ENCODE peak calls at places on chromosomes 13 and 19, in six cellular contexts. One of them, this sample, is unnamed.

GRCh38 chr13:72820156-72820897 is 38.4 kb downstream of the PIBF1 start:
- DNase-seq in ovary: no peak
- DNase-seq in heart right ventricle: no peak
- DNase-seq in lower lobe of right lung: no peak
- DNase-seq in colonic mucosa: no peak
- DNase-seq in astrocyte: peak; percentile 92
- DNase-seq in this sample: no peak

GRCh38 chr13:47794963-47795362 is 206.1 kb downstream of the SUCLA2 start:
- DNase-seq in heart right ventricle: no peak
- DNase-seq in ovary: no peak
- DNase-seq in lower lobe of right lung: no peak
- DNase-seq in astrocyte: no peak
- DNase-seq in colonic mucosa: no peak
- DNase-seq in this sample: no peak

GRCh38 chr13:84686973-84687372 is 804.7 kb upstream of the SLITRK1 start:
- DNase-seq in ovary: no peak
- DNase-seq in heart right ventricle: no peak
- DNase-seq in astrocyte: no peak
- DNase-seq in colonic mucosa: no peak
- DNase-seq in lower lobe of right lung: no peak
- DNase-seq in this sample: no peak

GRCh38 chr13:24119593-24120508 is 40.7 kb upstream of the SPATA13 start:
- DNase-seq in colonic mucosa: no peak
- DNase-seq in ovary: peak; percentile 58
- DNase-seq in astrocyte: peak; percentile 73
- DNase-seq in heart right ventricle: no peak
- DNase-seq in lower lobe of right lung: no peak
- DNase-seq in this sample: no peak

GRCh38 chr13:80239116-80239515 is 101.8 kb downstream of the SPRY2 start:
- DNase-seq in lower lobe of right lung: no peak
- DNase-seq in colonic mucosa: no peak
- DNase-seq in heart right ventricle: no peak
- DNase-seq in astrocyte: no peak
- DNase-seq in ovary: no peak
- DNase-seq in this sample: no peak

GRCh38 chr19:46218160-46218559 is 11.4 kb upstream of the IGFL1 start:
- DNase-seq in heart right ventricle: no peak
- DNase-seq in ovary: no peak
- DNase-seq in lower lobe of right lung: no peak
- DNase-seq in astrocyte: peak; percentile 25
- DNase-seq in colonic mucosa: peak; percentile 24
- DNase-seq in this sample: no peak

GRCh38 chr19:12668937-12669271 is 2.3 kb downstream of the WDR83 start:
- DNase-seq in lower lobe of right lung: peak; percentile 76
- DNase-seq in ovary: no peak
- DNase-seq in heart right ventricle: peak; percentile 45
- DNase-seq in colonic mucosa: peak; percentile 57
- DNase-seq in astrocyte: peak; percentile 54
- DNase-seq in this sample: no peak

GRCh38 chr19:33785795-33786194 is 10.9 kb upstream of the KCTD15 start:
- DNase-seq in colonic mucosa: no peak
- DNase-seq in heart right ventricle: no peak
- DNase-seq in astrocyte: peak; percentile 86
- DNase-seq in ovary: no peak
- DNase-seq in lower lobe of right lung: no peak
- DNase-seq in this sample: no peak

GRCh38 chr19:39765091-39766076 is 13.3 kb upstream of the LEUTX start:
- DNase-seq in lower lobe of right lung: peak; percentile 43
- DNase-seq in astrocyte: peak; percentile 16
- DNase-seq in heart right ventricle: peak; percentile 22
- DNase-seq in ovary: no peak
- DNase-seq in colonic mucosa: peak; percentile 44
- DNase-seq in this sample: no peak

GRCh38 chr19:33157906-33158305 is 26.0 kb downstream of the WDR88 start:
- DNase-seq in ovary: no peak
- DNase-seq in heart right ventricle: no peak
- DNase-seq in colonic mucosa: no peak
- DNase-seq in astrocyte: no peak
- DNase-seq in lower lobe of right lung: no peak
- DNase-seq in this sample: no peak

GRCh38 chr13:34935841-34936240 is 6.2 kb upstream of the NBEA start:
- DNase-seq in colonic mucosa: no peak
- DNase-seq in ovary: no peak
- DNase-seq in heart right ventricle: no peak
- DNase-seq in astrocyte: no peak
- DNase-seq in lower lobe of right lung: no peak
- DNase-seq in this sample: no peak

GRCh38 chr19:40626918-40627317 is 25.7 kb downstream of the LTBP4 start:
- DNase-seq in ovary: no peak
- DNase-seq in astrocyte: no peak
- DNase-seq in colonic mucosa: no peak
- DNase-seq in lower lobe of right lung: no peak
- DNase-seq in heart right ventricle: no peak
- DNase-seq in this sample: no peak

GRCh38 chr19:45780146-45780447 is 2.2 kb downstream of the DMPK start:
- DNase-seq in ovary: no peak
- DNase-seq in colonic mucosa: no peak
- DNase-seq in heart right ventricle: no peak
- DNase-seq in astrocyte: no peak
- DNase-seq in lower lobe of right lung: no peak
- DNase-seq in this sample: no peak

GRCh38 chr19:45473366-45474190 is 5.8 kb downstream of the FOSB start:
- DNase-seq in colonic mucosa: no peak
- DNase-seq in heart right ventricle: no peak
- DNase-seq in astrocyte: no peak
- DNase-seq in lower lobe of right lung: no peak
- DNase-seq in ovary: no peak
- DNase-seq in this sample: no peak

GRCh38 chr13:62014299-62014698 is 598.6 kb upstream of the PCDH20 start:
- DNase-seq in astrocyte: no peak
- DNase-seq in colonic mucosa: no peak
- DNase-seq in ovary: no peak
- DNase-seq in heart right ventricle: no peak
- DNase-seq in lower lobe of right lung: no peak
- DNase-seq in this sample: no peak
- TF ChIP-seq CTCF in astrocyte: peak; percentile 21
- TF ChIP-seq CTCF in colonic mucosa: no peak
- TF ChIP-seq CTCF in ovary: no peak
- TF ChIP-seq CTCF in heart right ventricle: peak; percentile 21
- TF ChIP-seq CTCF in lower lobe of right lung: no peak
- TF ChIP-seq CTCF in this sample: no peak

GRCh38 chr13:97934590-97934989 is 18.9 kb upstream of the IPO5 start:
- DNase-seq in ovary: no peak
- DNase-seq in heart right ventricle: peak; percentile 6
- DNase-seq in astrocyte: peak; percentile 42
- DNase-seq in lower lobe of right lung: no peak
- DNase-seq in colonic mucosa: no peak
- DNase-seq in this sample: no peak

GRCh38 chr13:97938701-97939475 is 14.6 kb upstream of the IPO5 start:
- DNase-seq in ovary: no peak
- DNase-seq in heart right ventricle: no peak
- DNase-seq in colonic mucosa: no peak
- DNase-seq in lower lobe of right lung: no peak
- DNase-seq in astrocyte: no peak
- DNase-seq in this sample: no peak

GRCh38 chr13:97933736-97934135 is 19.7 kb upstream of the IPO5 start:
- DNase-seq in lower lobe of right lung: no peak
- DNase-seq in ovary: no peak
- DNase-seq in heart right ventricle: no peak
- DNase-seq in astrocyte: no peak
- DNase-seq in colonic mucosa: no peak
- DNase-seq in this sample: no peak

GRCh38 chr13:97932006-97932405 is 21.5 kb upstream of the IPO5 start:
- DNase-seq in lower lobe of right lung: no peak
- DNase-seq in astrocyte: no peak
- DNase-seq in colonic mucosa: no peak
- DNase-seq in ovary: no peak
- DNase-seq in heart right ventricle: no peak
- DNase-seq in this sample: no peak

DNA sequence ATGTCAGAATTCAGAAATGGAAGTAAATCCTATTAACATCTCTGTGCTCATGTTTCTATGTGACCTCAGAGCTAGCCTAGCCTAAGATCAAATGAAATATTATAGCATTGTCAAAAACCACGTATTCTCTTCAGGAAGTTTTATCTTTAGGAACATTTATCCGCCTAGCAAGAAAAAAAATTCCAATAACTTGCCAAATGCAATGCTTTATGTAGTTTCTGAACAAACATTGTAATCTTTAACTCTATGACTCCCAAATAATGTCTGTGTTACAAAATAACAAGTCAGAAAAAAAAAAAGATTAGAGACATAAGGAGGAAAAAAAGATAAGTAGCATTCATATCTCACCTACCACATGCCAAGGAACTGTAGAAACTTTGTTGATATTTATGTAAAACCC is 18.4 kb upstream of the IPO5 start:
- DNase-seq in astrocyte: no peak
- DNase-seq in ovary: no peak
- DNase-seq in colonic mucosa: no peak
- DNase-seq in lower lobe of right lung: no peak
- DNase-seq in heart right ventricle: no peak
- DNase-seq in this sample: no peak
- H3K27ac ChIP-seq in astrocyte: no peak overlapping the region
- H3K27ac ChIP-seq in ovary: peak overlapping the region; percentile 44
- H3K27ac ChIP-seq in colonic mucosa: no peak overlapping the region
- H3K27ac ChIP-seq in lower lobe of right lung: no peak overlapping the region
- H3K27ac ChIP-seq in heart right ventricle: no peak overlapping the region
- H3K27ac ChIP-seq in this sample: no peak overlapping the region

GRCh38 chr13:111604087-111604486 is 283.6 kb downstream of the TEX29 start:
- DNase-seq in lower lobe of right lung: no peak
- DNase-seq in astrocyte: no peak
- DNase-seq in colonic mucosa: no peak
- DNase-seq in ovary: no peak
- DNase-seq in heart right ventricle: no peak
- DNase-seq in this sample: no peak
- TF ChIP-seq CTCF in lower lobe of right lung: no peak
- TF ChIP-seq CTCF in astrocyte: no peak
- TF ChIP-seq CTCF in colonic mucosa: no peak
- TF ChIP-seq CTCF in ovary: no peak
- TF ChIP-seq CTCF in heart right ventricle: no peak
- TF ChIP-seq CTCF in this sample: no peak

GRCh38 chr19:2425622-2426581 is 1.5 kb downstream of the TIMM13 start:
- DNase-seq in heart right ventricle: no peak
- DNase-seq in astrocyte: no peak
- DNase-seq in ovary: peak; percentile 45
- DNase-seq in colonic mucosa: no peak
- DNase-seq in lower lobe of right lung: no peak
- DNase-seq in this sample: no peak
- H3K27ac ChIP-seq in heart right ventricle: no peak overlapping the region
- H3K27ac ChIP-seq in astrocyte: peak overlapping the region; percentile 16
- H3K27ac ChIP-seq in ovary: no peak overlapping the region
- H3K27ac ChIP-seq in colonic mucosa: no peak overlapping the region
- H3K27ac ChIP-seq in lower lobe of right lung: no peak overlapping the region
- H3K27ac ChIP-seq in this sample: no peak overlapping the region

GRCh38 chr19:58183822-58184215 is 958 bp downstream of the ZNF274 start:
- DNase-seq in lower lobe of right lung: no peak
- DNase-seq in colonic mucosa: no peak
- DNase-seq in heart right ventricle: no peak
- DNase-seq in ovary: no peak
- DNase-seq in astrocyte: no peak
- DNase-seq in this sample: no peak

GRCh38 chr19:58182577-58182988 is 278 bp upstream of the ZNF274 start:
- DNase-seq in lower lobe of right lung: no peak
- DNase-seq in colonic mucosa: peak; percentile 93
- DNase-seq in ovary: no peak
- DNase-seq in astrocyte: no peak
- DNase-seq in heart right ventricle: no peak
- DNase-seq in this sample: no peak

GRCh38 chr19:58182989-58183821 is at the start of gene ZNF274:
- DNase-seq in ovary: peak; percentile 96
- DNase-seq in lower lobe of right lung: peak; percentile 97
- DNase-seq in colonic mucosa: peak; percentile 92
- DNase-seq in astrocyte: peak; percentile 85
- DNase-seq in heart right ventricle: peak; percentile 95
- DNase-seq in this sample: peak; percentile 70

GRCh38 chr19:58181902-58182576 is 822 bp upstream of the ZNF274 start:
- DNase-seq in heart right ventricle: peak; percentile 56
- DNase-seq in colonic mucosa: peak; percentile 43
- DNase-seq in ovary: peak; percentile 25
- DNase-seq in astrocyte: no peak
- DNase-seq in lower lobe of right lung: no peak
- DNase-seq in this sample: no peak
- TF ChIP-seq CTCF in heart right ventricle: peak; percentile 49
- TF ChIP-seq CTCF in colonic mucosa: no peak
- TF ChIP-seq CTCF in ovary: no peak
- TF ChIP-seq CTCF in astrocyte: peak; percentile 22
- TF ChIP-seq CTCF in lower lobe of right lung: peak; percentile 49
- TF ChIP-seq CTCF in this sample: no peak

GRCh38 chr19:18488403-18488723 is 33.5 kb downstream of the ELL start:
- DNase-seq in ovary: no peak
- DNase-seq in colonic mucosa: no peak
- DNase-seq in heart right ventricle: no peak
- DNase-seq in astrocyte: no peak
- DNase-seq in lower lobe of right lung: no peak
- DNase-seq in this sample: no peak

GRCh38 chr19:18488838-18489626 is 32.8 kb downstream of the ELL start:
- DNase-seq in colonic mucosa: no peak
- DNase-seq in lower lobe of right lung: no peak
- DNase-seq in ovary: no peak
- DNase-seq in heart right ventricle: no peak
- DNase-seq in astrocyte: no peak
- DNase-seq in this sample: no peak

GRCh38 chr19:18489627-18490184 is 32.2 kb downstream of the ELL start:
- DNase-seq in heart right ventricle: no peak
- DNase-seq in astrocyte: no peak
- DNase-seq in colonic mucosa: no peak
- DNase-seq in ovary: no peak
- DNase-seq in lower lobe of right lung: no peak
- DNase-seq in this sample: no peak

GRCh38 chr19:18491995-18492953 is 29.6 kb downstream of the ELL start:
- DNase-seq in colonic mucosa: no peak
- DNase-seq in lower lobe of right lung: no peak
- DNase-seq in ovary: no peak
- DNase-seq in heart right ventricle: no peak
- DNase-seq in astrocyte: no peak
- DNase-seq in this sample: no peak

DNA sequence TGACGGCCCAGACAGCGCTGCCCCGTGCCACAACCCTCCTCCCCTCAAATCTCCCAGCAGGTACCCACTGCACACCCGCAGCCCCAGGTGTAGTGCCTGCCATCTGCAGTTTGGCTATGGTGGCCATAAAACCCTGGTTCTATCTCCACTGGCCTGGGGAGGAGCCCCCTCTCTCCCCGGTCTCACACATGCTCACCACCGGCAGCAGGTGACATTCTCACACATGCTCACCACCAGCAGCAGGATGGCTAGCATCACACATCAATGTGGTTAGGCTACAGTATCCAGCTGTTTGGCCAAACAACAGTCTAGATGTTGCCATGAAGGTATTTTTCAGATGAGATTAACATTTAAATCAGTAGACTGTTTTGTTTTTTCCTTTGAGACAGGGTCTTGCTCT is 31.2 kb downstream of the ELL start:
- DNase-seq in ovary: no peak
- DNase-seq in lower lobe of right lung: no peak
- DNase-seq in astrocyte: no peak
- DNase-seq in heart right ventricle: no peak
- DNase-seq in colonic mucosa: no peak
- DNase-seq in this sample: no peak
- H3K27ac ChIP-seq in ovary: no peak overlapping the region
- H3K27ac ChIP-seq in lower lobe of right lung: no peak overlapping the region
- H3K27ac ChIP-seq in astrocyte: no peak overlapping the region
- H3K27ac ChIP-seq in heart right ventricle: no peak overlapping the region
- H3K27ac ChIP-seq in colonic mucosa: no peak overlapping the region
- H3K27ac ChIP-seq in this sample: no peak overlapping the region

This sample was measured in thoracic aorta.